ENCODE peak calls at places on chromosomes 12 and 14, in nine cellular contexts. R is esophagus muscularis mucosa, A is MM.1S, O is heart right ventricle, I is GM23248, F is kidney, C is left ventricle myocardium inferior, B is endodermal cell, V is A549. N is an unnamed sample.

GRCh38 chr14:32364941-32365340 is 35.8 kb downstream of the AKAP6 start:
- DNase-seq in R (no peak), A (peak; percentile 18), O (no peak), I (peak; percentile 41), F (no peak), C (no peak), B (no peak), V (no peak), N (no peak)

GRCh38 chr12:104122298-104122697 is 15.7 kb downstream of the NFYB start:
- DNase-seq in R (no peak), A (no peak), O (no peak), I (no peak), F (no peak), C (no peak), B (peak; percentile 56), V (no peak), N (no peak)

GRCh38 chr12:62328296-62328921 is 68.2 kb downstream of the USP15 start:
- DNase-seq in R (no peak), A (no peak), O (no peak), I (no peak), F (no peak), C (no peak), B (no peak), V (no peak), N (no peak)

GRCh38 chr14:39085933-39086332 is 17.1 kb downstream of the SEC23A start:
- DNase-seq in R (no peak), A (no peak), O (no peak), I (no peak), F (no peak), C (no peak), B (no peak), V (no peak), N (no peak)

GRCh38 chr14:22808388-22809209 is 6.6 kb downstream of the SLC7A7 start:
- DNase-seq in R (no peak), A (no peak), O (no peak), I (no peak), F (no peak), C (no peak), B (no peak), V (no peak), N (no peak)

GRCh38 chr12:49587174-49587908 is 18.1 kb downstream of the FAM186B start:
- DNase-seq in R (no peak), A (no peak), O (no peak), I (no peak), F (no peak), C (no peak), B (no peak), V (no peak), N (no peak)

GRCh38 chr12:131092911-131093901 is 139.5 kb downstream of the ADGRD1 start:
- DNase-seq in R (no peak), A (peak; percentile 71), O (no peak), I (peak; percentile 21), F (peak; percentile 61), C (no peak), B (peak; percentile 44), V (no peak), N (no peak)

GRCh38 chr12:69874606-69875005 is 49.6 kb downstream of the MYRFL start:
- DNase-seq in R (no peak), A (no peak), O (no peak), I (no peak), F (no peak), C (no peak), B (no peak), V (no peak), N (no peak)

GRCh38 chr12:117188961-117189724 is 1.1 kb downstream of the FBXO21 start:
- DNase-seq in R (no peak), A (no peak), O (peak; percentile 13), I (peak; percentile 83), F (no peak), C (no peak), B (peak; percentile 68), V (peak; percentile 19), N (no peak)

GRCh38 chr12:67320614-67321305 is 51.6 kb downstream of the CAND1 start:
- DNase-seq in R (no peak), A (peak; percentile 60), O (no peak), I (peak; percentile 10), F (no peak), C (no peak), B (no peak), V (no peak), N (no peak)

GRCh38 chr12:52912711-52913423 is 8.0 kb upstream of the KRT8 start:
- DNase-seq in R (no peak), A (peak; percentile 46), O (no peak), I (no peak), F (no peak), C (no peak), B (peak; percentile 44), V (no peak), N (no peak)
- H3K27ac ChIP-seq in R (no peak overlapping the region), A (peak overlapping the region; percentile 47), O (no peak overlapping the region), I (no peak overlapping the region), F (no peak overlapping the region), C (no peak overlapping the region), B (no peak overlapping the region), V (peak overlapping the region; percentile 25), N (no peak overlapping the region)

GRCh38 chr14:103138483-103139370 is 15.5 kb downstream of the TNFAIP2 start:
- DNase-seq in R (no peak), A (no peak), O (no peak), I (no peak), F (peak; percentile 84), C (no peak), B (peak; percentile 89), V (no peak), N (no peak)
- H3K4me3 ChIP-seq in R (peak overlapping the region; percentile 41), A (no peak overlapping the region), O (peak overlapping the region; percentile 29), I (no peak overlapping the region), F (no peak overlapping the region), C (peak overlapping the region; percentile 46), B (no peak overlapping the region), V (no peak overlapping the region), N (peak overlapping the region; percentile 31)

GRCh38 chr14:68379510-68380303 is 413.2 kb downstream of the ZFP36L1 start:
- DNase-seq in R (no peak), A (no peak), O (no peak), I (peak; percentile 83), F (no peak), C (no peak), B (no peak), V (no peak), N (no peak)

GRCh38 chr14:68377459-68377858 is 415.4 kb downstream of the ZFP36L1 start:
- DNase-seq in R (no peak), A (no peak), O (peak; percentile 77), I (peak; percentile 48), F (no peak), C (peak; percentile 61), B (no peak), V (peak; percentile 38), N (peak; percentile 73)

GRCh38 chr14:68384335-68384734 is 408.5 kb downstream of the ZFP36L1 start:
- DNase-seq in R (no peak), A (no peak), O (peak; percentile 59), I (peak; percentile 81), F (no peak), C (peak; percentile 40), B (no peak), V (no peak), N (no peak)

GRCh38 chr14:68377056-68377455 is 415.8 kb downstream of the ZFP36L1 start:
- DNase-seq in R (no peak), A (no peak), O (peak; percentile 29), I (no peak), F (no peak), C (no peak), B (no peak), V (no peak), N (no peak)

GRCh38 chr14:68380304-68380840 is 412.5 kb downstream of the ZFP36L1 start:
- DNase-seq in R (no peak), A (peak; percentile 43), O (no peak), I (peak; percentile 75), F (no peak), C (no peak), B (no peak), V (no peak), N (no peak)
- H3K27ac ChIP-seq in R (peak overlapping the region; percentile 47), A (no peak overlapping the region), O (peak overlapping the region; percentile 86), I (peak overlapping the region; percentile 90), F (no peak overlapping the region), C (peak overlapping the region; percentile 86), B (no peak overlapping the region), V (peak overlapping the region; percentile 26), N (no peak overlapping the region)

DNA sequence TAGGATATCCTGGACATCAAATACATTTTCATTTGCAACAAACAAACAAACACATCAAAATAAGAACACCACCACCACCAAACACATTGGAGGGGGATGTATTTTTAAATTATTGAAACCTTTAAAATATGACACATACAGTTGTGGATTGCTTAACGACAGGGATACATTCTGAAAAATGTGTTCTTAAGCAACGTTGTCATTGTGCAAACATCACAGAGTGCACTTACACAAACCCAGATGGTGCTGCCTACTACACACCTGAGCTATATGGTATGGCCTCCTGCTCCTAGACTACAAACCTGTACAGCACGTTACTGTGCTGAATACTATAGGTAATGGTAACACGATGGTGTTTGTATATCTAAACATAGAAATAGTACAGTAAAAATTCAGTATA is 19.4 kb downstream of the PYGL start:
- DNase-seq in R (no peak), A (no peak), O (no peak), I (no peak), F (no peak), C (no peak), B (no peak), V (no peak), N (no peak)
- H3K4me3 ChIP-seq in R (no peak overlapping the region), A (no peak overlapping the region), O (no peak overlapping the region), I (no peak overlapping the region), F (no peak overlapping the region), C (no peak overlapping the region), B (no peak overlapping the region), V (no peak overlapping the region), N (no peak overlapping the region)